ENCODE peak calls at places on chromosomes 1 and 21, in six cellular contexts. K is heart left ventricle; M is iris pigment epithelial cell; H is pancreas; Y is sigmoid colon; W is stimulated activated CD8-positive, alpha-beta memory T cell treated with anti-CD3 and anti-CD28 coated beads, Interleukin-15, amount 100 ng/mL, for 4 hours. T is an unnamed sample.

GRCh38 chr1:203408485-203409229 is 57.7 kb upstream of the FMOD start:
- DNase-seq in K (peak; percentile 87), M (peak; percentile 56), H (no peak), W (no peak), Y (peak; percentile 97), T (no peak)

GRCh38 chr21:15285567-15285966 is 220.8 kb upstream of the NRIP1 start:
- DNase-seq in W (no peak), Y (no peak), M (no peak), K (no peak), H (no peak), T (no peak)

GRCh38 chr1:179786815-179787736 is 44.0 kb downstream of the FAM163A start:
- DNase-seq in K (peak; percentile 75), Y (peak; percentile 73), H (no peak), W (no peak), M (no peak), T (no peak)

GRCh38 chr1:161068306-161069200 is 1.1 kb downstream of the ARHGAP30 start:
- DNase-seq in W (peak; percentile 65), H (no peak), Y (peak; percentile 80), K (peak; percentile 75), M (no peak), T (peak; percentile 82)

GRCh38 chr1:160748877-160749269 is 9.8 kb downstream of the SLAMF7 start:
- DNase-seq in M (peak; percentile 44), W (no peak), H (no peak), Y (no peak), K (no peak), T (no peak)

GRCh38 chr1:77889240-77889637 is 815 bp downstream of the NEXN start:
- DNase-seq in K (no peak), M (peak; percentile 71), H (no peak), Y (no peak), W (no peak), T (no peak)

GRCh38 chr1:5507340-5507739 is 484.9 kb downstream of the NPHP4 start:
- DNase-seq in K (no peak), Y (no peak), M (no peak), W (no peak), H (no peak), T (no peak)

GRCh38 chr1:2384941-2385481 is 6.3 kb downstream of the MORN1 start:
- DNase-seq in H (no peak), M (no peak), Y (peak; percentile 62), K (peak; percentile 30), W (no peak), T (no peak)

GRCh38 chr1:209614906-209615305 is 31.4 kb downstream of the CAMK1G start:
- DNase-seq in M (no peak), K (no peak), Y (no peak), W (no peak), H (no peak), T (no peak)

GRCh38 chr1:50976111-50976889 is 6.3 kb downstream of the CDKN2C start:
- DNase-seq in W (no peak), Y (no peak), K (no peak), H (no peak), M (no peak), T (no peak)

T was measured in T-helper 22 cell.